ENCODE peak calls at places on chromosomes 1 and 21, in seven cellular contexts. Q is neural crest cell, R is astrocyte of the spinal cord, S is cardiac fibroblast, U is AG10803, E is A673, L is pancreas. K is an unnamed sample.

GRCh38 chr21:45506836-45507522 is 35.3 kb downstream of the SLC19A1 start:
- DNase-seq in Q (no peak), R (no peak), S (no peak), U (no peak), E (no peak), L (peak), K (no peak)

GRCh38 chr1:94543893-94544635 is 2.5 kb upstream of the F3 start:
- DNase-seq in Q (no peak), R (peak), S (peak), U (peak), E (no peak), L (no peak), K (peak)

GRCh38 chr1:36008546-36009197 is 75.2 kb upstream of the TEKT2 start:
- DNase-seq in Q (no peak), R (peak), S (peak), U (peak), E (no peak), L (no peak), K (peak)

GRCh38 chr1:203763505-203763904 is 1.5 kb upstream of the LAX1 start:
- DNase-seq in Q (no peak), R (no peak), S (no peak), U (no peak), E (no peak), L (no peak), K (no peak)

GRCh38 chr1:228014235-228014930 is 7.6 kb downstream of the WNT3A start:
- DNase-seq in Q (no peak), R (peak), S (peak), U (peak), E (no peak), L (peak), K (peak)

GRCh38 chr1:43466403-43466802 is 12.7 kb upstream of the HYI start:
- DNase-seq in Q (no peak), R (peak), S (peak), U (no peak), E (no peak), L (peak), K (no peak)

GRCh38 chr1:50491142-50491541 is 67.9 kb upstream of the DMRTA2 start:
- DNase-seq in Q (no peak), R (no peak), S (peak), U (no peak), E (no peak), L (no peak), K (peak)

GRCh38 chr1:227541129-227541528 is 22.2 kb upstream of the ZNF678 start:
- DNase-seq in Q (no peak), R (no peak), S (no peak), U (no peak), E (no peak), L (no peak), K (no peak)

GRCh38 chr1:159914252-159915018 is 10.9 kb downstream of the TAGLN2 start:
- DNase-seq in Q (no peak), R (no peak), S (no peak), U (no peak), E (no peak), L (no peak), K (no peak)

GRCh38 chr1:64183380-64183984 is 19.9 kb upstream of the UBE2U start:
- DNase-seq in Q (no peak), R (no peak), S (peak), U (peak), E (no peak), L (no peak), K (peak)

GRCh38 chr1:150151291-150152181 is 1.8 kb downstream of the PLEKHO1 start:
- DNase-seq in Q (no peak), R (no peak), S (no peak), U (peak), E (no peak), L (no peak), K (no peak)

GRCh38 chr1:96962807-96963206 is 241.2 kb downstream of the PTBP2 start:
- DNase-seq in Q (no peak), R (peak), S (peak), U (peak), E (no peak), L (no peak), K (peak)

GRCh38 chr1:240337795-240338194 is 246.1 kb downstream of the FMN2 start:
- DNase-seq in Q (no peak), R (peak), S (peak), U (peak), E (no peak), L (no peak), K (peak)

GRCh38 chr21:26844258-26845065 is 747 bp downstream of the ADAMTS1 start:
- DNase-seq in Q (peak), R (peak), S (peak), U (peak), E (peak), L (peak), K (peak)

DNA sequence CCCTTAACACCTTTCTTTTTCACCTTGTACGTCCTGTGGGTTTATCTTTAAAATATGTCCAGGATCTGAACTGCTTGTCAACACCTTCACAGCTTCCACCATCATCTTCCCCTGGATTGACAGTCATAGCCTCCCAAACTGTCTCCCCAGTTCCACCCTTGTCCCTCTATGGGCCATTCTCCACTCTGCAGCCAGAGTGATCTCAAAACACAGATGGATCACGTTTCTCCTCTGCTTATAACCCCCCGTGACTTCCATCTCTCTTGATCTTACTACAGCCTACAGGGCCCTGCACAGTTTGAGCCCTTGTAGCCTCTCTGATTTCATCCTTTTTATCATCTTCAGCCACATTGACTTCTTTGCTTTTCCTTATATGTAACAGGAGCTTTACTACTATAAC is 4.3 kb downstream of the INSRR start:
- DNase-seq in Q (no peak), R (no peak), S (no peak), U (no peak), E (no peak), L (no peak), K (no peak)
- TF ChIP-seq CTCF in Q (no peak), R (no peak), S (peak), U (peak), E (no peak), L (no peak), K (peak)

GRCh38 chr21:39630827-39631226 is 18.1 kb downstream of the B3GALT5 start:
- DNase-seq in Q (no peak), R (peak), S (no peak), U (peak), E (no peak), L (no peak), K (peak)
- TF ChIP-seq CTCF in Q (no peak), R (no peak), S (no peak), U (no peak), E (no peak), L (no peak), K (no peak)

GRCh38 chr1:82013702-82014101 is 213.0 kb downstream of the ADGRL2 start:
- DNase-seq in Q (no peak), R (no peak), S (no peak), U (no peak), E (no peak), L (no peak), K (no peak)
- TF ChIP-seq CTCF in Q (peak), R (peak), S (peak), U (no peak), E (no peak), L (no peak), K (peak)

GRCh38 chr1:952201-952600 is 6.9 kb downstream of the NOC2L start:
- DNase-seq in Q (no peak), R (no peak), S (no peak), U (no peak), E (no peak), L (no peak), K (no peak)

GRCh38 chr1:950268-950667 is 8.8 kb downstream of the NOC2L start:
- DNase-seq in Q (no peak), R (no peak), S (no peak), U (no peak), E (no peak), L (no peak), K (no peak)

GRCh38 chr1:952603-953002 is 6.5 kb downstream of the NOC2L start:
- DNase-seq in Q (no peak), R (no peak), S (no peak), U (no peak), E (no peak), L (no peak), K (no peak)

GRCh38 chr1:950881-951280 is 8.2 kb downstream of the NOC2L start:
- DNase-seq in Q (no peak), R (no peak), S (no peak), U (no peak), E (no peak), L (no peak), K (no peak)

DNA sequence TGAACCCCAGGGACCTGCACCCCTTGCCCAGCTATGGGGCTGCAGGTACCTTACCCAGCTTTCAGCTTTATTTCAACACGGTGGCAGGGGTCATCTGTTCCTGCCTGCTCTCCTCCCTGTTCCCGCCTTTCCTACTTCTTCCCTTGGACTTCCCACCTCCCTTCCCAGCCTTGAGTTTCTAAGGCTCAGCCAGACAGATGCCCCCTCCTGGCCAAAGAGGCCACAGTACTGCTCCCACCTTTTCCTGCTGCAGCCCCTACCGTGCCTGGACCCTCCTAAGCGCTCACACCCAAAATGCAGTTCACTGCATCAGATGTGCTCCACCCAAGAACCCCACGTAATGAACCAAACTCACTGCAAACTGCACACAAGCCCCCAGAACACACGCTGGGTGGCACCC is 7.7 kb downstream of the NOC2L start:
- DNase-seq in Q (no peak), R (no peak), S (peak), U (peak), E (peak), L (no peak), K (no peak)
- TF ChIP-seq CTCF in Q (peak), R (peak), S (peak), U (peak), E (peak), L (no peak), K (peak)

DNA sequence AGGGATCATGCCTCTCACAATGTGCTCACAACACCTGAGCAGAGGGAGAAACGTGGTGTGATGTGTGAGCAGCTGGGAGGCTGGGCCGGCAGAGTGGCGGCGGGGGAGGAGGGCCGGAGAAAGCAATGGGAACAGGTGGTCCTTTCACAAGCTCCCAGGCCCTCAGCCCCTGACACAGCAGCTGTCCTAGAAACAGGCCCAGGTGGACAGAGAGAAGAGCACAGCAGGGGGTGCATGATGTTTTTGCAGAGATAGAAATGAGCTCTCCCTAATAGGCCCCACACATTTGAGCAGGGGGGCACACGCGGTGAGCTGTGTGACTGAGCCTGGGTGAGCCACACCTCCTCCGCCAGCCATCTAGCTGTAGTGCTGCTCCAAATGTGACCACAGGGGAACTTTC is 7.6 kb upstream of the RGS16 start:
- DNase-seq in Q (no peak), R (no peak), S (no peak), U (no peak), E (no peak), L (no peak), K (no peak)
- TF ChIP-seq CTCF in Q (no peak), R (no peak), S (no peak), U (no peak), E (no peak), L (no peak), K (no peak)

K was measured in fibroblast of the aortic adventitia.